ENCODE peak calls at places on chromosomes 13 and 19, in seven cellular contexts. J, F, P, G, D, S and A are unnamed samples.
A peak's percentile ranks its signal among the peaks of the same experiment; 100 is the strongest.

GRCh38 chr13:60398949-60399589 is 2.0 kb downstream of the TDRD3 start:
- DNase-seq in J (no peak), F (no peak), P (no peak), G (no peak), D (no peak), S (no peak), A (no peak)

GRCh38 chr13:36362914-36363313 is 16.7 kb upstream of the SPART start:
- DNase-seq in J (no peak), F (no peak), P (no peak), G (no peak), D (no peak), S (no peak), A (no peak)

GRCh38 chr13:23718916-23719470 is 148.8 kb downstream of the TNFRSF19 start:
- DNase-seq in J (no peak), F (no peak), P (no peak), G (no peak), D (no peak), S (no peak), A (no peak)

GRCh38 chr19:33551676-33552075 is 30.1 kb upstream of the PEPD start:
- DNase-seq in J (no peak), F (no peak), P (no peak), G (no peak), D (no peak), S (no peak), A (no peak)

GRCh38 chr19:1856698-1857603 is 6.4 kb downstream of the KLF16 start:
- DNase-seq in J (no peak), F (peak; percentile 88), P (no peak), G (peak; percentile 90), D (peak; percentile 52), S (no peak), A (no peak)

GRCh38 chr19:12655546-12655945 is 11.0 kb downstream of the MAN2B1 start:
- DNase-seq in J (no peak), F (no peak), P (no peak), G (no peak), D (no peak), S (no peak), A (no peak)

GRCh38 chr13:111503905-111504695 is 183.7 kb downstream of the TEX29 start:
- DNase-seq in J (no peak), F (no peak), P (no peak), G (no peak), D (no peak), S (no peak), A (no peak)

GRCh38 chr19:46935066-46935663 is 74.4 kb downstream of the ARHGAP35 start:
- DNase-seq in J (no peak), F (no peak), P (no peak), G (no peak), D (no peak), S (no peak), A (no peak)

GRCh38 chr19:15187026-15188007 is 13.5 kb downstream of the NOTCH3 start:
- DNase-seq in J (no peak), F (no peak), P (peak; percentile 66), G (no peak), D (no peak), S (no peak), A (no peak)

GRCh38 chr13:35824825-35825224 is 306.4 kb downstream of the DCLK1 start:
- DNase-seq in J (no peak), F (no peak), P (no peak), G (no peak), D (no peak), S (no peak), A (no peak)

GRCh38 chr19:40718774-40719391 is 2.0 kb downstream of the ITPKC start:
- DNase-seq in J (no peak), F (peak; percentile 88), P (peak; percentile 83), G (no peak), D (peak; percentile 58), S (peak; percentile 59), A (no peak)

GRCh38 chr19:54232552-54232934 is 9.7 kb upstream of the LILRB3 start:
- DNase-seq in J (no peak), F (no peak), P (no peak), G (no peak), D (no peak), S (no peak), A (no peak)

GRCh38 chr13:67964091-67964490 is 734.0 kb upstream of the PCDH9 start:
- DNase-seq in J (no peak), F (no peak), P (no peak), G (no peak), D (no peak), S (no peak), A (no peak)

GRCh38 chr19:364496-365287 is 20.1 kb upstream of the MIER2 start:
- DNase-seq in J (no peak), F (no peak), P (no peak), G (no peak), D (no peak), S (no peak), A (no peak)

GRCh38 chr19:16394681-16395375 is 70.2 kb downstream of the KLF2 start:
- DNase-seq in J (no peak), F (peak; percentile 38), P (no peak), G (no peak), D (no peak), S (no peak), A (no peak)

GRCh38 chr19:18379803-18380747 is 5.9 kb upstream of the GDF15 start:
- DNase-seq in J (peak; percentile 84), F (peak; percentile 95), P (peak; percentile 100), G (no peak), D (peak; percentile 93), S (peak; percentile 93), A (no peak)

GRCh38 chr13:27559714-27560113 is 60.6 kb downstream of the LNX2 start:
- DNase-seq in J (no peak), F (no peak), P (no peak), G (no peak), D (no peak), S (no peak), A (no peak)

GRCh38 chr13:49586717-49587116 is 1.4 kb upstream of the RCBTB1 start:
- DNase-seq in J (no peak), F (no peak), P (no peak), G (no peak), D (no peak), S (no peak), A (no peak)

GRCh38 chr13:30864352-30865130 is 41.5 kb upstream of the MEDAG start:
- DNase-seq in J (peak; percentile 89), F (no peak), P (no peak), G (no peak), D (no peak), S (no peak), A (no peak)

GRCh38 chr13:44237276-44237767 is 136.3 kb upstream of the SERP2 start:
- DNase-seq in J (peak; percentile 64), F (peak; percentile 78), P (peak; percentile 58), G (no peak), D (peak; percentile 62), S (no peak), A (no peak)

DNA sequence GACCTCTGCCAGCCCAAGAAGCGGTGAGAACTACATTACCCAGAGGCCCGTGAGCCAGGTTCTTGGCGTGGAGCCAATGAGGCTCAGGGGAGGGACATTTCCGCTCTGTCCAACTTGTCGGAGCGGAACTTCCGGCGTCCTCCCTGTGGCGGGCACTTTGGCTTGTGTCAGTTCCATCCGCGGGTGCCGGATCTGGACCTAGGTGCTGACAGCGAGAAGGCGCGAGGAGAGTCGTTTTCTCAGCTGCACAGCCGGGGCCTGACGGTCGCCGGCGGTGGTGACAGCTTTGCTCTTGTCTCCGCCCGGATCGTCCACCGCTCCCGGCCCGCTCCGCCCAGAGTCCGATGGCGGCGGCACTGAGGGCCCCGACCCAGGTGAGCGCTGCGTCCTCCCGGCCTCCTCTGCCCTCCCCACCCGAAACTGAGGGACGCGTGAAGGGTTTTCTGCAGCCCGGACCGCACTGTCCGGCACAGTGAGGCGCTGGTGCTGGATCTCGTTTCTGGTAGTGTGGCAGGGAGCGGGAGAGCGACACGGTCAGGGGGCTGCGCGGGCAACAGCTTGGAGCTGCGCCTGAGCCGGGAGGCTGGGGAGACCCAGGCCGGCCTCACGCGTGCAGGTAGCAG is at the start of gene ZNF530:
- DNase-seq in J (peak; percentile 81), F (peak; percentile 97), P (peak; percentile 82), G (peak; percentile 90), D (peak; percentile 87), S (peak; percentile 88), A (peak; percentile 66)
- H3K4me3 ChIP-seq in J (peak within 1 kb of the TSS; percentile 88), F (peak within 1 kb of the TSS; percentile 82), P (peak within 1 kb of the TSS; percentile 89), G (peak within 1 kb of the TSS; percentile 99), D (peak within 1 kb of the TSS; percentile 69), S (peak within 1 kb of the TSS; percentile 74), A (peak within 1 kb of the TSS; percentile 87)

GRCh38 chr13:106503272-106503671 is 32.2 kb downstream of the EFNB2 start:
- DNase-seq in J (no peak), F (no peak), P (no peak), G (no peak), D (no peak), S (no peak), A (no peak)

GRCh38 chr13:106506286-106506685 is 29.2 kb downstream of the EFNB2 start:
- DNase-seq in J (no peak), F (no peak), P (no peak), G (no peak), D (no peak), S (no peak), A (no peak)

GRCh38 chr13:106503730-106504129 is 31.7 kb downstream of the EFNB2 start:
- DNase-seq in J (no peak), F (no peak), P (no peak), G (no peak), D (no peak), S (no peak), A (no peak)

GRCh38 chr13:106507560-106508274 is 27.7 kb downstream of the EFNB2 start:
- DNase-seq in J (peak; percentile 76), F (no peak), P (peak; percentile 89), G (peak; percentile 76), D (no peak), S (no peak), A (no peak)

DNA sequence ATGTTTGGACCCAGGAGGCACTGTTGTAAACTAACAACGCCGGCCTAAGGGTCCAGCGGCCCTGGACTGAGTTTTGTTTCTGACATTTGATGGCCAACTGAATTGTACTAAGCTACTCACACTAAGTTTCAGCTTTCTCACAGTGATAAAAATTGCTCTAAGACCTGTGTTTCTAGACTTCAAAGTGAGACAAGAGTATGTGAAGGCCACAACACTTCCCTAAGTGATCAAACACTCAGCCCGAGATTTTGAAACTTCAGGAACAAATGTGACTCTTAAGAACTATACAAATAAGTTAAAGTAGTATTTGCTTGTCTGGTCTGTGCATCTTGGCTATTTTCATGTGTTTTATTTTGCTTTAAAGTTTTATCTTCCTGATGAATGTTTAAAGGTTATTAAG is 30.2 kb downstream of the EFNB2 start:
- DNase-seq in J (no peak), F (no peak), P (no peak), G (no peak), D (no peak), S (no peak), A (no peak)
- H3K27ac ChIP-seq in J (no peak overlapping the region), F (no peak overlapping the region), P (no peak overlapping the region), G (no peak overlapping the region), D (no peak overlapping the region), S (no peak overlapping the region), A (no peak overlapping the region)

DNA sequence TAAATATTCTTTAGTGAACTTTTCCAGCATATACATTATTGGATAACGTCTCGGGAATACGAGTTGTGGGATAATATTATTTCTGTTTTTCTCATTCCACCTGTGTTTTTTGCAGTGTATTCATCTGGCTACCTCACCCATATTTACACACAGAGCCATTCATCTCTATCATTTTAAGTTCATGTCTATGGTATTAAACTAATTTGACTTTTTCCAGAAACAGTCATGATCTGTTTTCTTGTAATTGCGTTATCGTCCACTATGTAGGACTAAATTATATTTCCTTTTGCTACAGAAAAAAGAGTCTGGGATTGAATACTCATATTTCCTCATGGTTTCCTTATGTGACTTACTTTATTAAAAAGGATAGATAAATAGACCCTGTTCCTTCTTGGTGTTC is 2.7 kb downstream of the ATP11A start:
- DNase-seq in J (no peak), F (no peak), P (no peak), G (no peak), D (no peak), S (no peak), A (no peak)
- H3K4me3 ChIP-seq in J (no peak overlapping the region), F (no peak overlapping the region), P (peak overlapping the region; percentile 97), G (no peak overlapping the region), D (no peak overlapping the region), S (no peak overlapping the region), A (no peak overlapping the region)

GRCh38 chr19:38841787-38842438 is 7.9 kb downstream of the HNRNPL start:
- DNase-seq in J (no peak), F (peak; percentile 38), P (no peak), G (no peak), D (no peak), S (no peak), A (no peak)
- H3K27ac ChIP-seq in J (peak overlapping the region; percentile 31), F (peak overlapping the region; percentile 99), P (peak overlapping the region; percentile 31), G (no peak overlapping the region), D (no peak overlapping the region), S (no peak overlapping the region), A (no peak overlapping the region)